ENCODE peak calls at places on chromosomes 1 and 21, in nine cellular contexts. Q is stomach, J is foreskin fibroblast, Y is AG09319, Z is LNCaP clone FGC, C is GM10248, S is PC-9, U is tibial nerve, E is thyroid gland. I is an unnamed sample.
A peak's percentile ranks its signal among the peaks of the same experiment; 100 is the strongest.

GRCh38 chr1:209202826-209203439 is 380.6 kb upstream of the CAMK1G start:
- DNase-seq in Q (no peak), J (peak; percentile 72), Y (peak; percentile 22), Z (peak; percentile 25), C (peak; percentile 58), S (peak; percentile 17), U (no peak), E (peak; percentile 38), I (peak; percentile 48)

GRCh38 chr1:173475564-173476196 is 1.5 kb upstream of the PRDX6 start:
- DNase-seq in Q (no peak), J (peak; percentile 77), Y (peak; percentile 59), Z (no peak), C (no peak), S (no peak), U (no peak), E (no peak), I (peak; percentile 3)

GRCh38 chr1:89203166-89203565 is 4.4 kb upstream of the GBP4 start:
- DNase-seq in Q (no peak), J (no peak), Y (no peak), Z (no peak), C (no peak), S (no peak), U (no peak), E (no peak), I (no peak)

GRCh38 chr1:39386997-39387396 is 104.4 kb upstream of the BMP8A start:
- DNase-seq in Q (no peak), J (no peak), Y (no peak), Z (no peak), C (no peak), S (no peak), U (no peak), E (no peak), I (no peak)

GRCh38 chr1:20871419-20871818 is 84.3 kb upstream of the HP1BP3 start:
- DNase-seq in Q (no peak), J (no peak), Y (no peak), Z (no peak), C (no peak), S (no peak), U (no peak), E (no peak), I (no peak)

GRCh38 chr1:246794261-246795093 is 70.3 kb downstream of the SCCPDH start:
- DNase-seq in Q (no peak), J (peak; percentile 85), Y (no peak), Z (no peak), C (no peak), S (peak; percentile 45), U (no peak), E (no peak), I (no peak)

GRCh38 chr1:222065234-222065633 is 323.3 kb upstream of the DUSP10 start:
- DNase-seq in Q (no peak), J (no peak), Y (no peak), Z (no peak), C (no peak), S (no peak), U (no peak), E (no peak), I (no peak)

GRCh38 chr1:193326296-193326695 is 139.9 kb upstream of the B3GALT2 start:
- DNase-seq in Q (no peak), J (no peak), Y (no peak), Z (no peak), C (no peak), S (no peak), U (no peak), E (no peak), I (no peak)

GRCh38 chr1:95236784-95237575 is 3.0 kb downstream of the RWDD3 start:
- DNase-seq in Q (no peak), J (no peak), Y (no peak), Z (no peak), C (no peak), S (no peak), U (no peak), E (no peak), I (no peak)

GRCh38 chr1:182032251-182032650 is 29.3 kb downstream of the ZNF648 start:
- DNase-seq in Q (no peak), J (no peak), Y (no peak), Z (no peak), C (no peak), S (no peak), U (no peak), E (no peak), I (no peak)

GRCh38 chr21:46424621-46425020 is 34.1 kb upstream of the DIP2A start:
- DNase-seq in Q (no peak), J (no peak), Y (no peak), Z (no peak), C (no peak), S (no peak), U (no peak), E (no peak), I (no peak)

GRCh38 chr1:83113686-83114085 is 885.2 kb downstream of the TTLL7 start:
- DNase-seq in Q (no peak), J (peak; percentile 29), Y (no peak), Z (no peak), C (no peak), S (no peak), U (no peak), E (peak; percentile 1), I (no peak)

GRCh38 chr1:114339379-114339778 is 171.6 kb downstream of the TRIM33 start:
- DNase-seq in Q (no peak), J (no peak), Y (no peak), Z (no peak), C (no peak), S (no peak), U (no peak), E (no peak), I (no peak)

GRCh38 chr1:211335507-211336157 is 9.0 kb downstream of the TRAF5 start:
- DNase-seq in Q (no peak), J (no peak), Y (no peak), Z (no peak), C (peak; percentile 58), S (no peak), U (no peak), E (no peak), I (peak; percentile 69)

GRCh38 chr21:35563885-35564451 is 496.4 kb downstream of the SETD4 start:
- DNase-seq in Q (no peak), J (peak; percentile 93), Y (peak; percentile 87), Z (no peak), C (no peak), S (no peak), U (peak; percentile 14), E (no peak), I (no peak)

DNA sequence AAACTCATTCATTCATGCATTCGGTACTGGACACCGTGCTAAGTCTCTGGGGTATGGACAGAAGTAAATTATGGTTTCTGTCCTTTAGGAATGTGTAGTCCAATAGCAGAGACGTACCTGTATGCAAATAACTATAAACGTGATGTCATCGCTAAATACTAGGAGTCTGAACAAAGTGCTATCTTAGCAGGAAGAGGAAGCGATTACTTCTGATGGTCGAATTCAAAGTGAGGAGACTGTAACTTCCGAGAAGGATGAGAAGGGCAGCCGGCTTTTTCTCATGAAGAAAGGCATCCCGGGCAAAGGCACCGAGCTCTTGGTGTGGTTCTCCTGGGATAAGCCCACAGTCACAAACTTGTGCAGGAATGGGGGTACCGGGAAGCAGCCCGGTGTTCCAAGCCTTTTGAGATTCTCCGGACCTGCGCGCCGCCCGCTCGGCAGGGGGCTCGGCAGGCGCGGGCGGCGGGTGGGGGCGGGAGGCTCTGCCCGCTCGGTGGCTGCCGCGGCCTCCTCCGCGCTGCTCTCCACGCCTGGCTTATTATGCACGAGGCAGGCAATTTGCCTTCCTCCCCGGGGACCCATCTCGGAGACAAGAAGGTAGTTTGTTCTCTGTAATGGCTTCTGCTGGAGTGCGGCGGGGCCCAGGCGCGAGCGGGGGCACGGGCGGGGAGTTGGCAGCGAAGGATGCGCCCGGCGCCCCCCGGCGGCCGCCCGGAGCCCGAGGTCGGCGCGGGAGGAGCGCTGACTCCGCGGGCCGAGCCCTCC is 67.5 kb upstream of the CD1D start:
- DNase-seq in Q (no peak), J (peak; percentile 78), Y (no peak), Z (no peak), C (peak; percentile 39), S (no peak), U (no peak), E (peak; percentile 12), I (no peak)
- TF ChIP-seq CTCF in Q (no peak), J (no peak), Y (peak; percentile 18), Z (peak; percentile 34), C (no peak), S (no peak), U (peak; percentile 32), E (peak; percentile 18), I (no peak)

GRCh38 chr1:47875831-47876586 is 121.2 kb downstream of the TRABD2B start:
- DNase-seq in Q (no peak), J (peak; percentile 28), Y (no peak), Z (no peak), C (no peak), S (no peak), U (no peak), E (peak; percentile 69), I (peak; percentile 2)
- TF ChIP-seq CTCF in Q (no peak), J (no peak), Y (no peak), Z (no peak), C (no peak), S (no peak), U (no peak), E (no peak), I (no peak)

GRCh38 chr1:178941261-178941689 is 70.4 kb upstream of the ANGPTL1 start:
- DNase-seq in Q (no peak), J (no peak), Y (no peak), Z (no peak), C (no peak), S (no peak), U (no peak), E (no peak), I (no peak)
- TF ChIP-seq CTCF in Q (no peak), J (no peak), Y (no peak), Z (no peak), C (no peak), S (no peak), U (no peak), E (no peak), I (no peak)

GRCh38 chr1:19336543-19336942 is 24.4 kb downstream of the SLC66A1 start:
- DNase-seq in Q (no peak), J (peak; percentile 56), Y (no peak), Z (no peak), C (no peak), S (peak; percentile 33), U (no peak), E (no peak), I (peak; percentile 34)

GRCh38 chr1:19340387-19340937 is 28.3 kb downstream of the SLC66A1 start:
- DNase-seq in Q (no peak), J (no peak), Y (no peak), Z (no peak), C (no peak), S (no peak), U (no peak), E (no peak), I (no peak)

GRCh38 chr1:19339199-19339861 is 27.2 kb downstream of the SLC66A1 start:
- DNase-seq in Q (no peak), J (no peak), Y (no peak), Z (no peak), C (no peak), S (no peak), U (no peak), E (no peak), I (no peak)

GRCh38 chr1:19337289-19337688 is 25.2 kb downstream of the SLC66A1 start:
- DNase-seq in Q (no peak), J (no peak), Y (no peak), Z (no peak), C (no peak), S (peak; percentile 74), U (no peak), E (no peak), I (no peak)

DNA sequence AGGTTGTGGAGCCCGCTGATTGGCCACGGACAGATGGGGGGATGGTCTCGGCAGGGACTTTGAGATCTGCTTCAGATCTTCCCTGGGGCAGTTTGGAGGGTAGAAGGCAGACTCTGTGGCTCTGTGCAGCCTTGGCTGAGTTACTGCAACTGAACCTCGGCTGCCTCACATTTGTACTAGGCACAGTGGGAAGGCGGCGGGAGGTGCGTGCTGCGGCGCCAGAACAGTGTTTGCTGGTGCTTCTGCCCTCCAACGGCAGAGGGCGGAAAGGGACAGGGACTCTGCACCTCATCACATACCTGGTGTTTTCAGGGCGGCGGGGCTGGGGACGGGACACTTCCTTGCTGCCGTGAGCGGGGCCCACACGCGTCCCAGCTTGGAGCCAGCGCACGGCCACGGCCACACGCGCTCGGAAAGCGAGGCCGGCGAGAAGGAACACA is 26.2 kb downstream of the SLC66A1 start:
- DNase-seq in Q (no peak), J (peak; percentile 69), Y (no peak), Z (no peak), C (no peak), S (no peak), U (no peak), E (peak; percentile 52), I (no peak)
- TF ChIP-seq CTCF in Q (no peak), J (no peak), Y (peak; percentile 19), Z (no peak), C (no peak), S (no peak), U (no peak), E (no peak), I (no peak)